ENCODE peak calls at places on chromosome 9, in seven cellular contexts. I is A549, V is ascending aorta, Z is Peyer's patch, C is kidney, T is iPS DF 6.9, F is IMR-90. Q is an unnamed sample. For H3K9me3, the result is how much of the 10 kb centered on the place peaks cover.

GRCh38 chr9:130824616-130825015 is 10.4 kb upstream of the ABL1 start:
- DNase-seq in I (no peak), Z (no peak), T (no peak), F (no peak), C (no peak), V (no peak), Q (no peak)

GRCh38 chr9:21802418-21803000 is at the start of gene MTAP:
- DNase-seq in I (peak), C (peak), V (peak), Z (peak), T (peak), F (peak), Q (peak)

GRCh38 chr9:86282979-86283535 is 719 bp upstream of the ISCA1 start:
- DNase-seq in I (peak), V (no peak), Z (no peak), T (no peak), F (peak), C (no peak), Q (no peak)

GRCh38 chr9:14412778-14413177 is 98.8 kb upstream of the NFIB start:
- DNase-seq in T (no peak), C (no peak), F (no peak), I (no peak), Z (no peak), V (no peak), Q (no peak)

GRCh38 chr9:105050296-105050695 is 122.3 kb upstream of the ABCA1 start:
- DNase-seq in Z (no peak), V (no peak), T (no peak), F (peak), I (no peak), C (no peak), Q (no peak)

GRCh38 chr9:101991926-101992325 is 253.5 kb upstream of the GRIN3A start:
- DNase-seq in C (no peak), I (no peak), V (no peak), T (no peak), F (no peak), Z (no peak), Q (no peak)

GRCh38 chr9:19876569-19877316 is 87.9 kb upstream of the SLC24A2 start:
- DNase-seq in T (no peak), Z (no peak), C (no peak), I (no peak), F (no peak), V (no peak), Q (no peak)

GRCh38 chr9:23615569-23615968 is 210.5 kb downstream of the ELAVL2 start:
- DNase-seq in T (no peak), I (no peak), Z (no peak), F (no peak), V (no peak), C (no peak), Q (no peak)

GRCh38 chr9:86487222-86487841 is 133.1 kb upstream of the TUT7 start:
- DNase-seq in F (peak), T (no peak), V (no peak), I (peak), C (no peak), Z (no peak), Q (no peak)

GRCh38 chr9:3875371-3876132 is 349.8 kb upstream of the RFX3 start:
- DNase-seq in C (no peak), V (no peak), Z (no peak), I (peak), T (no peak), F (peak), Q (no peak)

GRCh38 chr9:132744881-132745761 is 74.9 kb downstream of the GTF3C4 start:
- DNase-seq in F (no peak), Z (no peak), T (no peak), C (no peak), V (no peak), I (no peak), Q (no peak)

GRCh38 chr9:127801955-127802575 is 617 bp upstream of the FPGS start:
- DNase-seq in C (no peak), V (no peak), Z (no peak), T (no peak), F (no peak), I (no peak), Q (no peak)

GRCh38 chr9:120532475-120532874 is 47.5 kb downstream of the CDK5RAP2 start:
- DNase-seq in C (no peak), Z (no peak), T (no peak), F (no peak), V (no peak), I (peak), Q (peak)

GRCh38 chr9:36443581-36443980 is 43.5 kb upstream of the RNF38 start:
- DNase-seq in F (peak), Z (no peak), C (no peak), T (no peak), V (no peak), I (no peak), Q (no peak)

DNA sequence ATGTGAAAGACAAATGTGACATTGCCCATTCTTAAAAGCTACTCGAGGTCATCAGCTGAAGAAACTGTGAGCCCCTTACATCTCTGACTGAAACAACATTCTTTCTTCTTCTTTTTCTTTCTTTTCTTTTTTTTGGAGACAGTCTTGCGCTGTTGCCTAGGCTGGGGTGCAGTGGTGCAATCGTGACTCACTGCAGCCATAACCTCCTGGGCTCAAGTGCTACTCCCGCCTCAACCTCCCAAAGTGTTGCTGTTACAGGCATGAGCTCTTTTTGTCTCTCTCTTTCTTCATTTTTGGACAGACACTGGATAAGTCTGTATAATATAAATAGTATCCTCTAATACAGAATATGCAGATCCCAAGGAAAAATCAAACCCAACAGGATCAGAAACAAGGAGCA is 263.7 kb upstream of the KLF9 start:
- DNase-seq in I (no peak), C (no peak), Z (no peak), V (no peak), F (no peak), T (no peak), Q (no peak)
- H3K9me3 ChIP-seq in I (under half), C (under half), Z (under half), V (under half), F (under half), T (under half), Q (under half)

DNA sequence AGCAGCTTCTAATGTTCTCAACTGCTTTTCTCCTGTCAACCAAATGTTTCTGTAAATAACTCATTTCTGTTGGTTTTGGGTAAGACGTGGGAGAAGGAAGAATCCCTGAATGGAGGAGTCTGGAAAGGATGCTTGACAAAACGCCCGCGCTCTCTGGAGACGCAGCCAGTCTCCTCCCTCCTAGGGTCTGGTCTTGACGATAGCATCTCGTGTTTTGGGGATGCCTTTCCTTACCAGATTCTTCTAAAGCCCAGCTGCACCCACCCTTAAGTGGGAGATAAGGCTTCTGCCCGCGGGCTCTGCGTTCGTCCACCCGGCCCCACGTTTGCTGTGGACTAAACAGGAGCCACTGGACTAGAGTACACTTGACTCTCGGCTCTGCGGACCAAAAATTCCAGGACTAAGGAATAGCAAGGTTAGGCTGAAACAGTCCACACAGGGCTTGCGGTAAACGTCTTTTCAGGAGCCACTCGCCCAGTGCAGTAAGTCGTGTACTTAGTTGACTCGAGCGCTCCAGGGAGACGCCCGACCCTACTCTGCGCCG is 491 bp upstream of the CTSL start:
- DNase-seq in V (no peak), T (no peak), F (peak), I (peak), Z (no peak), C (no peak), Q (no peak)
- H3K4me3 ChIP-seq in V (peak), T (peak), F (peak), I (peak), Z (peak), C (peak), Q (peak)

DNA sequence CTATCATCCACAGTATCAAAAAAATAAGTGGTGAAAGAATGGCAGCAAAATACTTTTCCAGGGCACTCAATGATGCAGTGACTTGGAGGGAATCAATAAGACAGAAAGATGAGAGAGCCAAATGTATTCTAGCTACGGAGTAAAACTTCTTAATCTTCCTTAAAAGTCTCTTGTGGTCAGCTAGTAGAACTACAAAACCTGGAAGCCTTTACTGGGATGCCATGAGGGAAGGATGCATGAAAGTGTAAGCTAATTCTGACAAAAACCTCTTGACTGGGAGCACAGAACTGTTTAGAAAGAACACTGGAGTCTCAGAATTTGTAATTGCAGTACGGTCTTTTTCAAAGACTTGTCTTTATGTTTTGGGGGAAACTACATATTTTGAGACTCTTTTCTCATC is 432.8 kb upstream of the PTPRD start:
- DNase-seq in C (no peak), Z (no peak), F (no peak), V (no peak), T (no peak), I (no peak), Q (no peak)
- H3K9me3 ChIP-seq in C (under half), Z (under half), F (under half), V (under half), T (under half), I (under half), Q (under half)

GRCh38 chr9:33448159-33448511 is 742 bp upstream of the AQP3 start:
- DNase-seq in C (no peak), F (no peak), T (no peak), V (no peak), Z (no peak), I (no peak), Q (peak)
- H3K4me3 ChIP-seq in C (peak), F (no peak), T (no peak), V (peak), Z (peak), I (no peak), Q (peak)

GRCh38 chr9:93089481-93089991 is 6.5 kb upstream of the CARD19 start:
- DNase-seq in T (no peak), Z (no peak), F (no peak), I (no peak), C (peak), V (no peak), Q (no peak)
- H3K9me3 ChIP-seq in T (under half), Z (under half), F (under half), I (under half), C (under half), V (under half), Q (under half)

GRCh38 chr9:98304381-98304780 is 48.9 kb upstream of the TBC1D2 start:
- DNase-seq in Z (no peak), V (no peak), F (no peak), C (peak), T (no peak), I (no peak), Q (no peak)
- H3K4me3 ChIP-seq in Z (no peak), V (no peak), F (no peak), C (no peak), T (no peak), I (no peak), Q (no peak)

DNA sequence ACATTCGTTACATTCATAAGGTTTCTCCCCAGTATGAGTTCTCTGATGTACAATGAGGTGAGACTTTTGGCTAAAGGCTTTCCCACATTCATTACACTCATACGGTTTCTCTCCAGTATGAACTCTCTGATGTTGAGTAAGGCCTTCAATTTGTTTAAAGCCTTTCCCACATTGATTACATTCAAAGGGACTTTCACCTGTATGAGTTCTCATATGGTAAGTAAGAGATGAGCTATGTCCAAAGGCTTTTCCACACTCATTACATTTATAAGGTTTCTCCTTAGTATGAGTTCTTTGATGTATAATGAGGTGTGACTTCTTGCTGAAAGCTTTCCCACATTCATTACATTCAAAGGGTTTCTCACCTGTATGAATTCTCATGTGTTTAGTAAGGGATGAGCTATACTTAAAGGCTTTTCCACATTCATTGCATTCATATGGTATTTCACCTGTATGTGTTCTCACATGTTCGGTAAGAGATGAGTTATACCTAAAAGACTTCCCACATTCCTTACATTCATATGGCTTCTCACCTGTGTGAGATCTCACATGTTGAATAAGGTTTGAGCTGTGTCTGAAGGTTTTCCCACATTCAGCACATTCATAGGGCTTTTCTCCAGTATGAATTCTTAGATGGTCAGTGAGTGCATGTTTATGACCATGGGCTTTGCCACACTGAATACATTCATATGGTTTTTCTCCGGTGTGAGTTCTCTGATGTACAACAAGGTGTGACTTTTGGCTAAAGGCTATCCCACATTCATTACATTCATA is 13.5 kb downstream of the ZFP37 start:
- DNase-seq in C (no peak), T (no peak), I (no peak), Z (no peak), V (no peak), F (no peak), Q (no peak)
- H3K9me3 ChIP-seq in C (half or more), T (under half), I (half or more), Z (under half), V (half or more), F (half or more), Q (under half)

DNA sequence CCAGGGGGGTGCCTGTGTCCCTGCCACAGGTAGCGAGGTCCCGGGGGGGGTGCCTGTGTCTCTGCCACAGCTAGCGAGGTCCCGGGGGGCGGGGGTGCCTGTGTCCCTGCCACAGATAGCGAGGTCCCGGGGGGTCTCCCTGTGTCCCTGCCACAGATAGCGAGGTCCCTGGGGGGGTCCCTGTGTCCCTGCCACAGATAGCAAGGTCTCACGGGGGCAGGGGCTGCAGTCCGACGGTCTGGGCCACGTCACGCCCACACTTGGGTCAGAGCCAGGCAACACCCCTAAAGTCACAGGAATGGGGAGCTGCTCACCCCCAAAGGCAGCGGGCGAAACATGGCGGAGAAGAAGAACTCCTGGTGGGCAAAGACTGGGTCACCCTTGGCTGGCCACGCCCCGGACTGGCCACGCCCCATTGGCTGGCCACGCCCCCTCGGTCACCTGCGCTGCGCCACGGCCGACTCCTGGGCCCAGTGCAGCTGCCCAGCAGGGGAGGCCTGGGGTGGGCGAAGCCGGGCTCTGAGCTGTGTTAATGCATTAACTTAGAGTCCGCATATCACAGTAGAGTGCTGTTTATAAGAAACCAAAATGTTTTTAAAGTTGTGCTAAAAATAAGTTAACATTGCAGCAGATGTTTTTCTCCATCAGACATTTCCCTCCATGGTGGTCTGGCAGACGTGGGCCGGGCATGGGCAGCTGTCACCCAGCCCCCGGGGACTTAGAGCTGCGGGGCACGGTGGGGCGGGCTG is 7.0 kb downstream of the NOXA1 start:
- DNase-seq in T (no peak), Z (peak), F (no peak), C (peak), I (no peak), V (no peak), Q (peak)
- H3K4me3 ChIP-seq in T (no peak), Z (no peak), F (no peak), C (no peak), I (peak), V (no peak), Q (no peak)

Q was measured in Caco-2.